ENCODE peak calls at places on chromosomes 2 and 18, in five cellular contexts. N is GM13977, W is PC-3, X is hypothalamus, M is NCI-H1436. L is an unnamed sample.

GRCh38 chr2:109423556-109424359 is 190.0 kb downstream of the SEPTIN10 start:
- DNase-seq in N (no peak), W (no peak), X (no peak), M (no peak), L (no peak)

GRCh38 chr2:188291142-188291616 is 495 bp upstream of the GULP1 start:
- DNase-seq in N (no peak), W (peak; percentile 35), X (no peak), M (no peak), L (no peak)

GRCh38 chr2:222900354-222900753 is 39.5 kb downstream of the ACSL3 start:
- DNase-seq in N (no peak), W (peak; percentile 57), X (no peak), M (no peak), L (no peak)

GRCh38 chr18:9722691-9723090 is 14.6 kb downstream of the RAB31 start:
- DNase-seq in N (no peak), W (peak; percentile 83), X (no peak), M (no peak), L (peak; percentile 37)

GRCh38 chr2:8583400-8584173 is 98.3 kb upstream of the ID2 start:
- DNase-seq in N (peak; percentile 95), W (peak; percentile 79), X (peak; percentile 77), M (peak; percentile 85), L (peak; percentile 79)

GRCh38 chr2:23376972-23377371 is 8.0 kb upstream of the KLHL29 start:
- DNase-seq in N (no peak), W (no peak), X (no peak), M (no peak), L (no peak)

GRCh38 chr2:36485521-36485920 is 112.4 kb downstream of the FEZ2 start:
- DNase-seq in N (no peak), W (peak; percentile 61), X (no peak), M (no peak), L (no peak)

GRCh38 chr2:229243880-229244560 is 27.1 kb downstream of the PID1 start:
- DNase-seq in N (no peak), W (peak; percentile 3), X (no peak), M (no peak), L (no peak)